ENCODE peak calls at places on chromosomes 13 and 19, in six cellular contexts. One of them, this sample, is unnamed.

GRCh38 chr13:43579321-43579720 is 207.5 kb downstream of the ENOX1 start:
- DNase-seq in body of pancreas: no peak
- DNase-seq in HEK293T: no peak
- DNase-seq in stimulated activated CD4-positive, alpha-beta T cell treated with anti-CD3 and anti-CD28 coated beads, TNF-alpha, amount 100 ng/mL, for 4 hours: no peak
- DNase-seq in HFFc6: no peak
- DNase-seq in CD4-positive, alpha-beta T cell: no peak
- DNase-seq in this sample: no peak

GRCh38 chr19:12873891-12874745 is 7.1 kb downstream of the DNASE2 start:
- DNase-seq in HEK293T: no peak
- DNase-seq in stimulated activated CD4-positive, alpha-beta T cell treated with anti-CD3 and anti-CD28 coated beads, TNF-alpha, amount 100 ng/mL, for 4 hours: no peak
- DNase-seq in HFFc6: no peak
- DNase-seq in CD4-positive, alpha-beta T cell: no peak
- DNase-seq in body of pancreas: no peak
- DNase-seq in this sample: no peak

GRCh38 chr19:33578697-33579096 is 43.1 kb upstream of the CHST8 start:
- DNase-seq in CD4-positive, alpha-beta T cell: no peak
- DNase-seq in stimulated activated CD4-positive, alpha-beta T cell treated with anti-CD3 and anti-CD28 coated beads, TNF-alpha, amount 100 ng/mL, for 4 hours: no peak
- DNase-seq in body of pancreas: no peak
- DNase-seq in HEK293T: no peak
- DNase-seq in HFFc6: no peak
- DNase-seq in this sample: no peak

GRCh38 chr13:46332772-46333171 is 54.3 kb downstream of the RUBCNL start:
- DNase-seq in stimulated activated CD4-positive, alpha-beta T cell treated with anti-CD3 and anti-CD28 coated beads, TNF-alpha, amount 100 ng/mL, for 4 hours: no peak
- DNase-seq in body of pancreas: no peak
- DNase-seq in HFFc6: no peak
- DNase-seq in CD4-positive, alpha-beta T cell: no peak
- DNase-seq in HEK293T: no peak
- DNase-seq in this sample: no peak

GRCh38 chr13:73803997-73804396 is 330.2 kb downstream of the KLF12 start:
- DNase-seq in HFFc6: peak
- DNase-seq in HEK293T: no peak
- DNase-seq in CD4-positive, alpha-beta T cell: no peak
- DNase-seq in stimulated activated CD4-positive, alpha-beta T cell treated with anti-CD3 and anti-CD28 coated beads, TNF-alpha, amount 100 ng/mL, for 4 hours: no peak
- DNase-seq in body of pancreas: no peak
- DNase-seq in this sample: no peak

GRCh38 chr13:77637583-77637982 is 59.9 kb upstream of the SLAIN1 start:
- DNase-seq in body of pancreas: no peak
- DNase-seq in CD4-positive, alpha-beta T cell: no peak
- DNase-seq in HFFc6: no peak
- DNase-seq in stimulated activated CD4-positive, alpha-beta T cell treated with anti-CD3 and anti-CD28 coated beads, TNF-alpha, amount 100 ng/mL, for 4 hours: no peak
- DNase-seq in HEK293T: no peak
- DNase-seq in this sample: no peak

GRCh38 chr13:62387642-62388041 is 972.0 kb upstream of the PCDH20 start:
- DNase-seq in body of pancreas: no peak
- DNase-seq in HEK293T: peak
- DNase-seq in HFFc6: no peak
- DNase-seq in stimulated activated CD4-positive, alpha-beta T cell treated with anti-CD3 and anti-CD28 coated beads, TNF-alpha, amount 100 ng/mL, for 4 hours: no peak
- DNase-seq in CD4-positive, alpha-beta T cell: no peak
- DNase-seq in this sample: no peak

GRCh38 chr13:89363144-89363543 is 1692.0 kb downstream of the SLITRK5 start:
- DNase-seq in HEK293T: no peak
- DNase-seq in CD4-positive, alpha-beta T cell: no peak
- DNase-seq in body of pancreas: no peak
- DNase-seq in HFFc6: no peak
- DNase-seq in stimulated activated CD4-positive, alpha-beta T cell treated with anti-CD3 and anti-CD28 coated beads, TNF-alpha, amount 100 ng/mL, for 4 hours: no peak
- DNase-seq in this sample: no peak

GRCh38 chr19:14459703-14460102 is 15.5 kb downstream of the PTGER1 start:
- DNase-seq in HEK293T: no peak
- DNase-seq in stimulated activated CD4-positive, alpha-beta T cell treated with anti-CD3 and anti-CD28 coated beads, TNF-alpha, amount 100 ng/mL, for 4 hours: no peak
- DNase-seq in CD4-positive, alpha-beta T cell: no peak
- DNase-seq in body of pancreas: no peak
- DNase-seq in HFFc6: no peak
- DNase-seq in this sample: no peak

GRCh38 chr13:23701646-23702045 is 131.4 kb downstream of the TNFRSF19 start:
- DNase-seq in HEK293T: no peak
- DNase-seq in stimulated activated CD4-positive, alpha-beta T cell treated with anti-CD3 and anti-CD28 coated beads, TNF-alpha, amount 100 ng/mL, for 4 hours: no peak
- DNase-seq in CD4-positive, alpha-beta T cell: no peak
- DNase-seq in HFFc6: no peak
- DNase-seq in body of pancreas: peak
- DNase-seq in this sample: no peak

GRCh38 chr13:109700176-109700575 is 86.2 kb downstream of the IRS2 start:
- DNase-seq in HFFc6: no peak
- DNase-seq in CD4-positive, alpha-beta T cell: no peak
- DNase-seq in HEK293T: no peak
- DNase-seq in body of pancreas: peak
- DNase-seq in stimulated activated CD4-positive, alpha-beta T cell treated with anti-CD3 and anti-CD28 coated beads, TNF-alpha, amount 100 ng/mL, for 4 hours: no peak
- DNase-seq in this sample: no peak

GRCh38 chr19:17420267-17420924 is 549 bp downstream of the MVB12A start:
- DNase-seq in HEK293T: no peak
- DNase-seq in body of pancreas: peak
- DNase-seq in HFFc6: no peak
- DNase-seq in CD4-positive, alpha-beta T cell: peak
- DNase-seq in stimulated activated CD4-positive, alpha-beta T cell treated with anti-CD3 and anti-CD28 coated beads, TNF-alpha, amount 100 ng/mL, for 4 hours: no peak
- DNase-seq in this sample: peak

GRCh38 chr13:40283666-40284065 is 382.8 kb downstream of the FOXO1 start:
- DNase-seq in CD4-positive, alpha-beta T cell: no peak
- DNase-seq in stimulated activated CD4-positive, alpha-beta T cell treated with anti-CD3 and anti-CD28 coated beads, TNF-alpha, amount 100 ng/mL, for 4 hours: no peak
- DNase-seq in HFFc6: no peak
- DNase-seq in body of pancreas: no peak
- DNase-seq in HEK293T: no peak
- DNase-seq in this sample: no peak

GRCh38 chr13:45601680-45602079 is 13.9 kb downstream of the ERICH6B start:
- DNase-seq in body of pancreas: no peak
- DNase-seq in stimulated activated CD4-positive, alpha-beta T cell treated with anti-CD3 and anti-CD28 coated beads, TNF-alpha, amount 100 ng/mL, for 4 hours: no peak
- DNase-seq in HFFc6: no peak
- DNase-seq in CD4-positive, alpha-beta T cell: no peak
- DNase-seq in HEK293T: no peak
- DNase-seq in this sample: no peak

GRCh38 chr13:68810660-68811059 is 1297.0 kb upstream of the ATXN8OS start:
- DNase-seq in stimulated activated CD4-positive, alpha-beta T cell treated with anti-CD3 and anti-CD28 coated beads, TNF-alpha, amount 100 ng/mL, for 4 hours: no peak
- DNase-seq in CD4-positive, alpha-beta T cell: no peak
- DNase-seq in body of pancreas: no peak
- DNase-seq in HEK293T: peak
- DNase-seq in HFFc6: no peak
- DNase-seq in this sample: no peak

GRCh38 chr13:19985219-19985556 is 26.7 kb downstream of the ZMYM2 start:
- DNase-seq in stimulated activated CD4-positive, alpha-beta T cell treated with anti-CD3 and anti-CD28 coated beads, TNF-alpha, amount 100 ng/mL, for 4 hours: no peak
- DNase-seq in CD4-positive, alpha-beta T cell: no peak
- DNase-seq in body of pancreas: no peak
- DNase-seq in HEK293T: no peak
- DNase-seq in HFFc6: no peak
- DNase-seq in this sample: no peak

GRCh38 chr13:21055016-21055415 is 6.4 kb downstream of the LATS2 start:
- DNase-seq in body of pancreas: no peak
- DNase-seq in HEK293T: no peak
- DNase-seq in HFFc6: peak
- DNase-seq in CD4-positive, alpha-beta T cell: no peak
- DNase-seq in stimulated activated CD4-positive, alpha-beta T cell treated with anti-CD3 and anti-CD28 coated beads, TNF-alpha, amount 100 ng/mL, for 4 hours: no peak
- DNase-seq in this sample: no peak

GRCh38 chr13:60654405-60654804 is 257.4 kb downstream of the TDRD3 start:
- DNase-seq in body of pancreas: peak
- DNase-seq in HFFc6: peak
- DNase-seq in CD4-positive, alpha-beta T cell: no peak
- DNase-seq in HEK293T: peak
- DNase-seq in stimulated activated CD4-positive, alpha-beta T cell treated with anti-CD3 and anti-CD28 coated beads, TNF-alpha, amount 100 ng/mL, for 4 hours: no peak
- DNase-seq in this sample: no peak

GRCh38 chr13:74868044-74868443 is 613.9 kb downstream of the TBC1D4 start:
- DNase-seq in CD4-positive, alpha-beta T cell: no peak
- DNase-seq in body of pancreas: no peak
- DNase-seq in stimulated activated CD4-positive, alpha-beta T cell treated with anti-CD3 and anti-CD28 coated beads, TNF-alpha, amount 100 ng/mL, for 4 hours: no peak
- DNase-seq in HEK293T: no peak
- DNase-seq in HFFc6: peak
- DNase-seq in this sample: no peak

GRCh38 chr19:15378529-15379082 is 981 bp downstream of the AKAP8 start:
- DNase-seq in HFFc6: peak
- DNase-seq in stimulated activated CD4-positive, alpha-beta T cell treated with anti-CD3 and anti-CD28 coated beads, TNF-alpha, amount 100 ng/mL, for 4 hours: peak
- DNase-seq in HEK293T: peak
- DNase-seq in CD4-positive, alpha-beta T cell: peak
- DNase-seq in body of pancreas: peak
- DNase-seq in this sample: no peak

GRCh38 chr19:3187662-3188511 is 2.2 kb downstream of the NCLN start:
- DNase-seq in CD4-positive, alpha-beta T cell: no peak
- DNase-seq in HFFc6: no peak
- DNase-seq in body of pancreas: no peak
- DNase-seq in HEK293T: no peak
- DNase-seq in stimulated activated CD4-positive, alpha-beta T cell treated with anti-CD3 and anti-CD28 coated beads, TNF-alpha, amount 100 ng/mL, for 4 hours: no peak
- DNase-seq in this sample: no peak

GRCh38 chr19:13366529-13367143 is 139.6 kb downstream of the CACNA1A start:
- DNase-seq in body of pancreas: no peak
- DNase-seq in stimulated activated CD4-positive, alpha-beta T cell treated with anti-CD3 and anti-CD28 coated beads, TNF-alpha, amount 100 ng/mL, for 4 hours: no peak
- DNase-seq in HFFc6: peak
- DNase-seq in CD4-positive, alpha-beta T cell: no peak
- DNase-seq in HEK293T: peak
- DNase-seq in this sample: no peak

GRCh38 chr13:90055121-90055520 is 1292.4 kb upstream of the MIR17HG start:
- DNase-seq in stimulated activated CD4-positive, alpha-beta T cell treated with anti-CD3 and anti-CD28 coated beads, TNF-alpha, amount 100 ng/mL, for 4 hours: no peak
- DNase-seq in HEK293T: no peak
- DNase-seq in HFFc6: no peak
- DNase-seq in CD4-positive, alpha-beta T cell: no peak
- DNase-seq in body of pancreas: no peak
- DNase-seq in this sample: no peak